ENCODE peak calls at places on chromosomes 5 and 9, in six cellular contexts. One of them, this sample, is unnamed.

GRCh38 chr5:143355710-143356109 is 47.8 kb downstream of the NR3C1 start:
- DNase-seq in trophoblast cell: peak; percentile 65
- DNase-seq in neuronal stem cell: no peak
- DNase-seq in IMR-90: peak; percentile 96
- DNase-seq in H1: no peak
- DNase-seq in H9: no peak
- DNase-seq in this sample: peak; percentile 93

GRCh38 chr5:150148408-150148927 is 7.2 kb downstream of the PDGFRB start:
- DNase-seq in neuronal stem cell: no peak
- DNase-seq in IMR-90: peak; percentile 45
- DNase-seq in trophoblast cell: no peak
- DNase-seq in H1: no peak
- DNase-seq in H9: no peak
- DNase-seq in this sample: no peak

GRCh38 chr9:113991714-113992113 is 86.4 kb downstream of the AMBP start:
- DNase-seq in trophoblast cell: no peak
- DNase-seq in H9: no peak
- DNase-seq in H1: no peak
- DNase-seq in IMR-90: no peak
- DNase-seq in neuronal stem cell: no peak
- DNase-seq in this sample: no peak

GRCh38 chr9:101427957-101428655 is 7.5 kb downstream of the ALDOB start:
- DNase-seq in neuronal stem cell: no peak
- DNase-seq in H1: no peak
- DNase-seq in H9: no peak
- DNase-seq in IMR-90: no peak
- DNase-seq in trophoblast cell: no peak
- DNase-seq in this sample: no peak

GRCh38 chr9:95989304-95989703 is 113.8 kb downstream of the ERCC6L2 start:
- DNase-seq in IMR-90: peak; percentile 53
- DNase-seq in neuronal stem cell: no peak
- DNase-seq in H9: no peak
- DNase-seq in H1: no peak
- DNase-seq in trophoblast cell: no peak
- DNase-seq in this sample: no peak

GRCh38 chr9:34588671-34589370 is 703 bp downstream of the CNTFR start:
- DNase-seq in IMR-90: no peak
- DNase-seq in trophoblast cell: no peak
- DNase-seq in neuronal stem cell: no peak
- DNase-seq in H9: no peak
- DNase-seq in H1: no peak
- DNase-seq in this sample: no peak

GRCh38 chr5:74550927-74551326 is 89.6 kb downstream of the ENC1 start:
- DNase-seq in H1: no peak
- DNase-seq in IMR-90: no peak
- DNase-seq in neuronal stem cell: no peak
- DNase-seq in trophoblast cell: no peak
- DNase-seq in H9: no peak
- DNase-seq in this sample: no peak

GRCh38 chr5:39680213-39680612 is 255.4 kb upstream of the DAB2 start:
- DNase-seq in neuronal stem cell: no peak
- DNase-seq in H1: no peak
- DNase-seq in trophoblast cell: no peak
- DNase-seq in IMR-90: no peak
- DNase-seq in H9: no peak
- DNase-seq in this sample: no peak

GRCh38 chr5:159097461-159098284 is 2.0 kb downstream of the EBF1 start:
- DNase-seq in IMR-90: peak; percentile 25
- DNase-seq in neuronal stem cell: peak; percentile 23
- DNase-seq in H9: peak; percentile 39
- DNase-seq in trophoblast cell: no peak
- DNase-seq in H1: peak; percentile 52
- DNase-seq in this sample: peak; percentile 63

GRCh38 chr5:94968507-94969095 is 316.3 kb downstream of the MCTP1 start:
- DNase-seq in H1: no peak
- DNase-seq in H9: peak; percentile 31
- DNase-seq in trophoblast cell: peak; percentile 86
- DNase-seq in neuronal stem cell: peak; percentile 59
- DNase-seq in IMR-90: peak; percentile 67
- DNase-seq in this sample: peak; percentile 70

GRCh38 chr9:114968710-114969109 is 38.3 kb upstream of the TNFSF8 start:
- DNase-seq in H9: no peak
- DNase-seq in H1: no peak
- DNase-seq in trophoblast cell: peak; percentile 43
- DNase-seq in neuronal stem cell: no peak
- DNase-seq in IMR-90: peak; percentile 17
- DNase-seq in this sample: peak; percentile 59

GRCh38 chr5:120655828-120656435 is 191.8 kb downstream of the PRR16 start:
- DNase-seq in neuronal stem cell: peak; percentile 4
- DNase-seq in H1: peak; percentile 53
- DNase-seq in IMR-90: peak; percentile 22
- DNase-seq in trophoblast cell: peak; percentile 68
- DNase-seq in H9: peak; percentile 49
- DNase-seq in this sample: peak; percentile 30

GRCh38 chr5:112534067-112534466 is 115.0 kb upstream of the EPB41L4A start:
- DNase-seq in trophoblast cell: no peak
- DNase-seq in neuronal stem cell: no peak
- DNase-seq in IMR-90: no peak
- DNase-seq in H9: no peak
- DNase-seq in H1: no peak
- DNase-seq in this sample: no peak

GRCh38 chr5:55966284-55966683 is 28.5 kb downstream of the IL6ST start:
- DNase-seq in neuronal stem cell: no peak
- DNase-seq in IMR-90: no peak
- DNase-seq in H1: no peak
- DNase-seq in trophoblast cell: no peak
- DNase-seq in H9: no peak
- DNase-seq in this sample: no peak

GRCh38 chr5:72673623-72674022 is 142.8 kb upstream of the TNPO1 start:
- DNase-seq in neuronal stem cell: no peak
- DNase-seq in trophoblast cell: no peak
- DNase-seq in H9: no peak
- DNase-seq in IMR-90: no peak
- DNase-seq in H1: no peak
- DNase-seq in this sample: no peak

GRCh38 chr9:96478829-96479371 is 28.9 kb downstream of the HABP4 start:
- DNase-seq in H1: no peak
- DNase-seq in IMR-90: peak; percentile 49
- DNase-seq in trophoblast cell: no peak
- DNase-seq in H9: no peak
- DNase-seq in neuronal stem cell: no peak
- DNase-seq in this sample: peak; percentile 9

DNA sequence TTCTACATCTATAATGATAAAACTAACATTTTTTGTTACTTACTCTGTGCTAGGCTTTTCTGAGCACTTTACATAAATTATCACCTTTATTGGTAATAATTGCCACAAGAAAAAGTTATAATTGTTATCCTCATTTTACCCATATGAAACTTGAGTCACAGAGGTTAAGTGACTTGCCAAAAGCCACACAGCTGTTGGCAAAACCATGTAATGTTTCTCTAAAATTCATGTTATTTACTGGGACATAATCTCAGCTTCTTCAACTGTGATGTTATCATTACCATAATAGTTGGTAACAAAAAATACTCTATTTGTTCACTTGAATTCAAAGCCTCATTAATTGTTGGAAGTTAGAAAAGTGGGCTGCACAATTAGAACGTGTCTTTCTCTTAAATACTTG is 437.3 kb downstream of the BRINP1 start:
- DNase-seq in IMR-90: no peak
- DNase-seq in H1: no peak
- DNase-seq in neuronal stem cell: no peak
- DNase-seq in trophoblast cell: no peak
- DNase-seq in H9: no peak
- DNase-seq in this sample: no peak
- H3K14ac ChIP-seq in IMR-90: no peak overlapping the region
- H3K14ac ChIP-seq in H1: no peak overlapping the region
- H3K14ac ChIP-seq in neuronal stem cell: no peak overlapping the region
- H3K14ac ChIP-seq in trophoblast cell: no peak overlapping the region
- H3K14ac ChIP-seq in H9: no peak overlapping the region
- H3K14ac ChIP-seq in this sample: no peak overlapping the region

DNA sequence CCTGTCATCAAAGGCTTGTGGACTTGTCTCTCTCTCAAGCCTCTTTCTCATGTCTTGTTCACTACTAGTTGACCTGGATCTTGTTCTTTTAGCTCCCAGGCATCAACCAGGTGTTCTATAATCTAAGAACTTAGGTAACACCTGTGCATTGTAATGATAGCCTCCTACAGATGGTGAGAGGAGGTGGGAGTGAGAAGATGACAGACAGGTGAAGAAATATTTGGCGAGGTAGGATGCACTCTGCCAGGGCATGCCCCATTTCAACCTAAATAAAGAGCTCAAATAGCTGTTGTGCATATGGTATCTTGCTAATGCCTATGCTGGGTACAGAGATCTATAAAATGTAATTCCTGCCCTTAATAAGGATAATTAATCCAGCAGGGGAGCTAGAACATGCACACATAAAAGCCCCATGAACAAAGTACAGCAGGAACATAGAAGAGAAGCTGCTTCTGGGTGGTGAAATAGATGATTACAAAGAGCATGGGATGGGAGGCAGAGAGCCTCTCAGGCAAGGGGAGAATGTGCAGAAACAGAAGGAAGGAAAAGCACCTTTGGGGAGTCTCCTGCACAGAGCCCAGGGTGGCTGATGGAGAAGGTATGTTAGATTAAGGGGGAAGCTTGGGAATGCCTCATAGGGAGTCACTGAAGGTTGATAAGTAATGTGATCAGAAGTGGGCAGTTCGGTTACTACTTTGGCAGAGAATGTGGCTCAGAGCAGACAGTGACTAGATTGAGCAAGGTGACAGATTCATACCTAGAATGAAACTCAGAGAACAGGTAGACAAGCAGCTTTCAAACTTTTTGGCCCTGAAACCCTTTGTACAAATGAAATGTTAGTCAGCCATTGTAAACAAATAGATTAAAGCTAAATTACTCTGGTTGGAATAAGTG is 28.1 kb upstream of the PLIN2 start:
- DNase-seq in trophoblast cell: no peak
- DNase-seq in H9: no peak
- DNase-seq in IMR-90: no peak
- DNase-seq in H1: no peak
- DNase-seq in neuronal stem cell: no peak
- DNase-seq in this sample: no peak
- H3K14ac ChIP-seq in trophoblast cell: no peak overlapping the region
- H3K14ac ChIP-seq in H9: no peak overlapping the region
- H3K14ac ChIP-seq in IMR-90: no peak overlapping the region
- H3K14ac ChIP-seq in H1: no peak overlapping the region
- H3K14ac ChIP-seq in neuronal stem cell: no peak overlapping the region
- H3K14ac ChIP-seq in this sample: no peak overlapping the region

GRCh38 chr5:354581-355378 is 33.3 kb downstream of the AHRR start:
- DNase-seq in H9: peak; percentile 19
- DNase-seq in IMR-90: no peak
- DNase-seq in H1: no peak
- DNase-seq in trophoblast cell: no peak
- DNase-seq in neuronal stem cell: no peak
- DNase-seq in this sample: no peak

GRCh38 chr5:351084-351910 is 29.8 kb downstream of the AHRR start:
- DNase-seq in neuronal stem cell: no peak
- DNase-seq in IMR-90: no peak
- DNase-seq in trophoblast cell: no peak
- DNase-seq in H1: no peak
- DNase-seq in H9: no peak
- DNase-seq in this sample: no peak

GRCh38 chr5:353599-354580 is 32.4 kb downstream of the AHRR start:
- DNase-seq in trophoblast cell: no peak
- DNase-seq in neuronal stem cell: no peak
- DNase-seq in IMR-90: no peak
- DNase-seq in H9: peak; percentile 25
- DNase-seq in H1: no peak
- DNase-seq in this sample: no peak

GRCh38 chr5:351911-352225 is 30.4 kb downstream of the AHRR start:
- DNase-seq in trophoblast cell: no peak
- DNase-seq in IMR-90: no peak
- DNase-seq in H1: no peak
- DNase-seq in H9: no peak
- DNase-seq in neuronal stem cell: no peak
- DNase-seq in this sample: no peak

DNA sequence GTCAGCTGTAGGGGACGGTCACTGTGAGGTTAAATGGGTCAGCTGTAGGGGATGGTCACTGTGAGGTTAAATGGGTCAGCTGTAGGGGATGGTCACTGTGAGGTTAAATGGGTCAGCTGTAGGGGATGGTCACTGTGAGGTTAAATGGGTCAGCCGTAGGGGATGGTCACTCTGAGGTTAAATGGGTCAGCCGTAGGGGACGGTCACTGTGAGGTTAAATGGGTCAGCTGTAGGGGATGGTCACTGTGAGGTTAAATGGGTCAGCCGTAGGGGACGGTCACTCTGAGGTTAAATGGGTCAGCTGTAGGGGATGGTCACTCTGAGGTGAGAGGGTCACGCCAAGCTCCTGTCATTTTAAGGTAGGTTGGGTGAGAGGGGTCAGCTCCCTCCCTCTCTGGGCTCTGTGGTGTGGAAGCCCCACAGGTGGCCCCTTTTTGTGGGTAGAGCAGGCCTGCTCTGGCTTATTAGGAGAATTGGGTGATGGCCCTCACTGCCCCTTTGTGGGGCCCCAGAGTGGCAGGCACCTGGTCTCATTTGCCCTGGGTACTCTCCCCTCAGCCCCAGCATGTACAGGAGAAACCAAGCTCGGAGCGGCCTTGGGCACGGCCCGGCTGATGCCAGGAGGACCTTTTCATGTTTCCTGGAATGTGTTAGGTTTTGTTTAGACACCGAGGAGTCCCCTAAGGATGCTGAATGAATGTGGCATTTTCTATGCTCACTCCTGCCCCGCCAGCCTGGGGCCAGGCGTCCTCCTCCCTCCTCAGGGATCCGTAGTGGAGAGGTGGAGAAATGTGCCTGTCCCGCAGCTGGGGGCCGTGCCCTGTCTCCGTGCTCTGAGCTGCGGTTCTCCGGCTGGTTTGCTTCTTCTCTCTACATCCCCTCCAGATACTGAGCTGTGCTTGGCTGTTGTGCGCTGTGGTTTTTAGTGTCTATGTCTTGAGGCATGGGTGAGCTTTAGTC is 31.4 kb downstream of the AHRR start:
- DNase-seq in neuronal stem cell: no peak
- DNase-seq in trophoblast cell: no peak
- DNase-seq in H1: peak; percentile 46
- DNase-seq in H9: peak; percentile 32
- DNase-seq in IMR-90: no peak
- DNase-seq in this sample: no peak
- H3K14ac ChIP-seq in neuronal stem cell: no peak overlapping the region
- H3K14ac ChIP-seq in trophoblast cell: no peak overlapping the region
- H3K14ac ChIP-seq in H1: no peak overlapping the region
- H3K14ac ChIP-seq in H9: no peak overlapping the region
- H3K14ac ChIP-seq in IMR-90: no peak overlapping the region
- H3K14ac ChIP-seq in this sample: no peak overlapping the region

GRCh38 chr9:131324736-131325679 is 35.5 kb downstream of the PLPP7 start:
- DNase-seq in IMR-90: no peak
- DNase-seq in H1: no peak
- DNase-seq in neuronal stem cell: no peak
- DNase-seq in H9: no peak
- DNase-seq in trophoblast cell: peak; percentile 95
- DNase-seq in this sample: no peak
- H3K14ac ChIP-seq in IMR-90: no peak overlapping the region
- H3K14ac ChIP-seq in H1: no peak overlapping the region
- H3K14ac ChIP-seq in neuronal stem cell: no peak overlapping the region
- H3K14ac ChIP-seq in H9: peak overlapping the region; percentile 27
- H3K14ac ChIP-seq in trophoblast cell: no peak overlapping the region
- H3K14ac ChIP-seq in this sample: no peak overlapping the region

This sample was measured in mesenchymal stem cell.